ENCODE peak calls at places on chromosomes 11 and 22, in seven cellular contexts. B, O, C, W, H, T and F are unnamed samples.

GRCh38 chr11:33272338-33273107 is 15.3 kb downstream of the HIPK3 start:
- DNase-seq in T (no peak), C (no peak), O (no peak), W (no peak), H (no peak), B (no peak), F (no peak)

GRCh38 chr22:26942301-26942927 is 285.0 kb downstream of the MIAT start:
- DNase-seq in C (no peak), W (peak), O (no peak), T (peak), B (no peak), H (peak), F (no peak)

GRCh38 chr22:41501209-41501608 is 32.3 kb downstream of the ACO2 start:
- DNase-seq in O (no peak), B (no peak), W (no peak), T (peak), C (no peak), H (no peak), F (no peak)

GRCh38 chr11:96102664-96103068 is 178.8 kb upstream of the MTMR2 start:
- DNase-seq in T (no peak), H (no peak), C (peak), B (no peak), W (peak), O (peak), F (no peak)

GRCh38 chr11:72072348-72072747 is 8.0 kb downstream of the NUMA1 start:
- DNase-seq in W (peak), C (peak), T (peak), O (peak), H (no peak), B (no peak), F (no peak)

GRCh38 chr22:43203471-43203981 is 16.6 kb upstream of the TTLL12 start:
- DNase-seq in O (no peak), T (peak), W (no peak), B (peak), C (no peak), H (no peak), F (peak)

GRCh38 chr11:66701432-66702240 is 23.9 kb upstream of the RBM4B start:
- DNase-seq in C (no peak), T (no peak), O (no peak), W (no peak), B (no peak), H (no peak), F (no peak)

GRCh38 chr11:74283580-74284180 is 27.8 kb downstream of the P4HA3 start:
- DNase-seq in H (no peak), O (no peak), B (no peak), C (no peak), W (no peak), T (no peak), F (no peak)

GRCh38 chr11:57480409-57481137 is 20.2 kb downstream of the RTN4RL2 start:
- DNase-seq in B (no peak), T (peak), W (peak), O (peak), H (no peak), C (peak), F (peak)

GRCh38 chr11:59401262-59401552 is 25.0 kb downstream of the OR5A2 start:
- DNase-seq in O (no peak), W (no peak), B (no peak), H (no peak), C (no peak), T (no peak), F (no peak)

GRCh38 chr11:128323381-128323780 is 264.0 kb downstream of the ETS1 start:
- DNase-seq in H (no peak), W (no peak), B (no peak), T (peak), O (peak), C (peak), F (no peak)

GRCh38 chr11:776459-777287 is 614 bp downstream of the GATD1 start:
- DNase-seq in C (no peak), H (no peak), O (peak), W (peak), T (peak), B (no peak), F (peak)

DNA sequence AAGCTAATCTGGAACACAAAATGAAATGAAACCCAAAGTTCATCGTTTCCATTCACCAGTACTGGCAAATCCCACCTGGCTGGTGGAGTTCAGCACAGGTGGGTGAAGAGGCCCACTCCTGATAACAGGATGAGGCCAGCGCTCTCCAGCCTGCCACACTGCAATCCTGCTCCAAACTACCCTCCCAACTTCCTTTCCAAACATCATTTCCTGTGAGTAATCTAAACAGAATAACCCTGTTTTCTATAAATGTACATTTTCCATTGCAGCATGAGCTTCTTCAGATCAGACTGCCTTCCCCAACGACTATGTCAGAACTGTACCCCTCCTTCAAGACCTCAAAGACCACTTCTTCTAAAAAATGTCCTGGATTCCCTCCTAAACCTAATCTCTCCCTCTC is 15.9 kb upstream of the NFRKB start:
- DNase-seq in W (no peak), O (peak), H (no peak), B (no peak), C (peak), T (no peak), F (no peak)
- H3K18ac ChIP-seq in W (no peak), O (no peak), H (no peak), B (no peak), C (peak), T (no peak), F (no peak)

GRCh38 chr22:35860837-35861236 is 143.2 kb downstream of the APOL5 start:
- DNase-seq in T (no peak), C (no peak), O (no peak), W (no peak), B (no peak), H (no peak), F (no peak)

GRCh38 chr22:35862697-35863096 is 145.0 kb downstream of the APOL5 start:
- DNase-seq in T (no peak), B (no peak), H (no peak), C (no peak), W (no peak), O (no peak), F (no peak)

GRCh38 chr22:35861451-35861850 is 143.8 kb downstream of the APOL5 start:
- DNase-seq in O (no peak), H (no peak), W (peak), C (no peak), B (no peak), T (no peak), F (no peak)

GRCh38 chr22:35863432-35863831 is 145.8 kb downstream of the APOL5 start:
- DNase-seq in C (no peak), T (peak), W (peak), H (no peak), O (no peak), B (no peak), F (no peak)

GRCh38 chr22:35860087-35860733 is 142.5 kb downstream of the APOL5 start:
- DNase-seq in B (no peak), T (no peak), O (no peak), C (no peak), W (no peak), H (no peak), F (no peak)
- H3K18ac ChIP-seq in B (peak), T (no peak), O (no peak), C (no peak), W (no peak), H (no peak), F (no peak)

GRCh38 chr11:13103962-13104554 is 94.9 kb downstream of the RASSF10 start:
- DNase-seq in W (no peak), B (no peak), H (no peak), C (no peak), T (no peak), O (no peak), F (no peak)

GRCh38 chr11:13101836-13102574 is 92.9 kb downstream of the RASSF10 start:
- DNase-seq in H (no peak), T (no peak), O (no peak), B (no peak), W (no peak), C (no peak), F (no peak)

GRCh38 chr11:13104619-13105236 is 95.6 kb downstream of the RASSF10 start:
- DNase-seq in O (no peak), C (no peak), B (no peak), W (no peak), H (no peak), T (no peak), F (no peak)

GRCh38 chr11:13102865-13103539 is 93.9 kb downstream of the RASSF10 start:
- DNase-seq in O (no peak), H (no peak), W (no peak), B (no peak), T (no peak), C (no peak), F (no peak)

GRCh38 chr11:13102575-13102840 is 93.4 kb downstream of the RASSF10 start:
- DNase-seq in C (no peak), O (no peak), W (no peak), B (no peak), H (no peak), T (no peak), F (no peak)
- H3K18ac ChIP-seq in C (no peak), O (no peak), W (no peak), B (no peak), H (no peak), T (no peak), F (no peak)

GRCh38 chr11:118691926-118692830 is 12.7 kb upstream of the TREH start:
- DNase-seq in O (peak), W (peak), H (no peak), C (peak), B (no peak), T (peak), F (no peak)
- H3K18ac ChIP-seq in O (peak), W (peak), H (peak), C (no peak), B (peak), T (no peak), F (peak)

GRCh38 chr11:8282621-8283509 is 19.2 kb upstream of the LMO1 start:
- DNase-seq in O (no peak), H (no peak), C (no peak), B (no peak), T (peak), W (no peak), F (peak)
- H3K18ac ChIP-seq in O (no peak), H (no peak), C (no peak), B (peak), T (peak), W (no peak), F (no peak)

DNA sequence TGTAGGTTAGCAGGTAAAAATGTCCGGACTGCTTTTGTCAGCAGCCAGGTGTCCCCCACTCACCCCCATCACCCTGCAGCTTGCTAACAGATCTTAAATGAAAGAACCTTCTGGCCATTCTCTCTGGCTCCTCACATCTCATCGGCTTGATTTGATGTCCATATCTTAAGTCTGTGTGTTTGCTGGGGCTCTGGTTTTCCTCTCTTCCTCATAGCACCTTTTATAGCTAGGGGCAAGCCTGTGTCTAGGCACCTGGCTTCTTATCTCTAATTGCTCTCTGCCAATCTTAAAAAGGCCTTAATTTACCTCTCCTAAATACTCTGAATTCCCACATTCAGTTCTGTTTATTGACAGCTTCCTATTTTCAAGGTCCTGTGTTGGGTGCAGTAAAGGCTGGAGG is 72.0 kb downstream of the ARHGAP42 start:
- DNase-seq in H (no peak), W (no peak), O (no peak), B (no peak), T (peak), C (no peak), F (no peak)
- H3K18ac ChIP-seq in H (no peak), W (no peak), O (no peak), B (no peak), T (no peak), C (no peak), F (no peak)

GRCh38 chr11:69702769-69703510 is 882 bp downstream of the FGF19 start:
- DNase-seq in O (peak), B (no peak), W (no peak), T (peak), C (no peak), H (no peak), F (peak)
- H3K18ac ChIP-seq in O (no peak), B (peak), W (no peak), T (no peak), C (no peak), H (peak), F (peak)

GRCh38 chr11:77117485-77117884 is 10.6 kb upstream of the MYO7A start:
- DNase-seq in W (no peak), B (no peak), C (no peak), H (no peak), T (no peak), O (no peak), F (no peak)

GRCh38 chr11:77119531-77119936 is 8.5 kb upstream of the MYO7A start:
- DNase-seq in H (no peak), C (no peak), W (no peak), B (no peak), T (no peak), O (no peak), F (no peak)

GRCh38 chr11:77120571-77120970 is 7.5 kb upstream of the MYO7A start:
- DNase-seq in H (no peak), W (no peak), B (no peak), T (no peak), O (no peak), C (no peak), F (no peak)

GRCh38 chr11:77118086-77118485 is 10.0 kb upstream of the MYO7A start:
- DNase-seq in W (no peak), O (no peak), T (no peak), B (no peak), H (no peak), C (no peak), F (no peak)

DNA sequence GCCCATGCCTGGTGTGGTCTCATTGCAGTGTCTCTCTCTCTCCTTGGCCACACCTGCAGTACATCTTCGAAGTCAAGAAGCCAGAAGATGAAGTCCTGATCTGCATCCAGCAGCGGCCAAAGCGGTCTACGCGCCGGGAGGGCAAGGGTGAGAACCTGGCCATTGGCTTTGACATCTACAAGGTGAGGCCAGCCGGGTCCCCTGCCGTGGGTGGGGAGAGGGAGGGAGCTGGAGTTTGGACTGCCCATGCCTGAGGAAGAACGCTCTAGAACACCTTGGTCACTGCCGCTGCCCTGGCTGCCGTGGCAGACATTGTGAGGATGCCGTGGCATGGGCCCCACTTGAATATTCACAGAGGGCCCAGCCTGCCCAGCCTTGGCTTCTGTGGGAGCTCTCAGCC is 9.1 kb upstream of the MYO7A start:
- DNase-seq in T (no peak), H (no peak), C (no peak), B (no peak), O (no peak), W (no peak), F (no peak)
- H3K18ac ChIP-seq in T (no peak), H (peak), C (no peak), B (no peak), O (no peak), W (no peak), F (no peak)

DNA sequence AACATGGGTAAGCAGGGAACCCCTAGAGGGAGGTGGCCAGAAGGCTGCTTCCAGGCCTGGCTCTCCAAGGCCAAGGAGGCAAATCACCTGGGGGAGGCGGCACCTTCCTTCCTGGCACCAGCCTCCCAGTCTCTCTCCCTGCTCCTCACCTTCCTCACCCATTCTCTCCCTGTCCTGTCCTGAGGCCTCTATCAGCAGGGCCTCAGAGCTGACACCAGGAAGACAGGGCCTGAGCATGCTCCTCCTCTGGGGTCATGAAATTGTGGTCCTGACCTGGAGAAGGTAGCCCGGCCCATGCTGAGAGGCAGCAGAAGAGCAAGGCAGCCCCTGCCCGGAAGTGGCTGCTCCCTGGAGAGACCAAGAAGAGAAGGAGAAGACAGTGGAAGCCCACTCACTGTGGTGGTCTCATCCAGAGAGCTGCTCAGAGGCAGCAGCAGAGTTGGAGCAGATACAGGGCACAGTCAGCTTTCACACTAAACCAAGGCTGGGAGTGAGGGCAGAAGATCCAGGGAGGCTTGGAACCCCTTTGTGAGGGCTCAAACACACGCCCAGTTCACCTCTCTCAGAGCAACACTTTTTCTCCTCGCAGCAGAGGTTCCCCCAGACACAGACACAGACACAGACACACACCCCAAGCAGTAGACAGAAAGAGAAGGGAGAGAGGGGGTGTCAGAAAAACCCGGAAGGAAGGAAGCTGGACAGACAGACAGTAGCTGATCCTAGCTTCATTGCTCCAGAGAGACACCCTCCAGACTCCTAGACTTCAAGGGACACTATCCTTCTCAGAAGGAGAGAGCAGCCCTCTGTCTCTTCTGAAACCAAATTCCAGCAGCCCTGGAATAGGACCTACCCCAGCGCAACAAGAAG is 1.8 kb downstream of the BCL9L start:
- DNase-seq in H (no peak), C (no peak), T (no peak), W (peak), B (no peak), O (no peak), F (no peak)
- H3K18ac ChIP-seq in H (peak), C (peak), T (no peak), W (peak), B (peak), O (peak), F (no peak)

GRCh38 chr11:79055866-79056632 is 384.8 kb downstream of the TENM4 start:
- DNase-seq in C (peak), W (no peak), T (no peak), O (no peak), B (no peak), H (no peak), F (no peak)

GRCh38 chr11:79062814-79063762 is 377.7 kb downstream of the TENM4 start:
- DNase-seq in H (no peak), T (peak), B (peak), O (peak), W (peak), C (peak), F (peak)

GRCh38 chr11:79059171-79059570 is 381.7 kb downstream of the TENM4 start:
- DNase-seq in C (no peak), T (no peak), B (no peak), H (no peak), O (no peak), W (peak), F (no peak)

GRCh38 chr11:79060081-79060480 is 380.7 kb downstream of the TENM4 start:
- DNase-seq in B (no peak), T (peak), H (no peak), C (no peak), W (no peak), O (no peak), F (no peak)

GRCh38 chr11:79060534-79060933 is 380.3 kb downstream of the TENM4 start:
- DNase-seq in H (no peak), T (no peak), O (no peak), W (no peak), B (no peak), C (peak), F (no peak)
- H3K18ac ChIP-seq in H (no peak), T (peak), O (no peak), W (peak), B (peak), C (no peak), F (no peak)